ENCODE peak calls at places on chromosomes 16 and 17, in ten cellular contexts. D is Peyer's patch, S is dorsolateral prefrontal cortex, L is tibial nerve, Y is Panc1, G is substantia nigra, V is left lung, E is lung, R is tibial artery, Z is left ventricle myocardium inferior. I is an unnamed sample.

GRCh38 chr16:2483939-2484897 is 9.3 kb downstream of the TBC1D24 start:
- DNase-seq in D (no peak), S (no peak), L (no peak), Y (no peak), G (no peak), V (no peak), E (no peak), R (no peak), Z (no peak), I (no peak)

GRCh38 chr17:5693821-5694220 is 109.5 kb upstream of the NLRP1 start:
- DNase-seq in D (no peak), S (no peak), L (no peak), Y (no peak), G (no peak), V (no peak), E (no peak), R (no peak), Z (no peak), I (no peak)

GRCh38 chr16:70592106-70592571 is 54.2 kb upstream of the IL34 start:
- DNase-seq in D (no peak), S (no peak), L (no peak), Y (no peak), G (no peak), V (no peak), E (no peak), R (peak), Z (peak), I (no peak)

GRCh38 chr16:11409398-11409797 is 64.1 kb downstream of the RMI2 start:
- DNase-seq in D (no peak), S (no peak), L (no peak), Y (no peak), G (no peak), V (no peak), E (no peak), R (no peak), Z (no peak), I (no peak)

GRCh38 chr17:42132941-42133340 is 10.3 kb downstream of the HSPB9 start:
- DNase-seq in D (peak), S (peak), L (no peak), Y (no peak), G (peak), V (peak), E (peak), R (peak), Z (peak), I (peak)

GRCh38 chr17:16820161-16820877 is 130.3 kb downstream of the CCDC144A start:
- DNase-seq in D (no peak), S (no peak), L (peak), Y (no peak), G (no peak), V (peak), E (no peak), R (peak), Z (peak), I (no peak)

GRCh38 chr16:10950393-10950792 is 6.0 kb downstream of the CLEC16A start:
- DNase-seq in D (no peak), S (no peak), L (no peak), Y (no peak), G (no peak), V (peak), E (no peak), R (no peak), Z (no peak), I (no peak)

GRCh38 chr17:30248786-30249185 is 13.3 kb upstream of the SLC6A4 start:
- DNase-seq in D (no peak), S (no peak), L (no peak), Y (no peak), G (no peak), V (no peak), E (no peak), R (peak), Z (no peak), I (no peak)

GRCh38 chr16:50711862-50712567 is 18.6 kb downstream of the NOD2 start:
- DNase-seq in D (no peak), S (peak), L (no peak), Y (no peak), G (peak), V (no peak), E (no peak), R (no peak), Z (peak), I (peak)

GRCh38 chr16:2149630-2150417 is 1.4 kb downstream of the RAB26 start:
- DNase-seq in D (no peak), S (no peak), L (no peak), Y (no peak), G (no peak), V (no peak), E (no peak), R (no peak), Z (no peak), I (no peak)

GRCh38 chr16:12899529-12900168 is 1.7 kb upstream of the SHISA9 start:
- DNase-seq in D (no peak), S (no peak), L (no peak), Y (no peak), G (no peak), V (no peak), E (no peak), R (no peak), Z (no peak), I (no peak)

GRCh38 chr16:71296584-71297133 is 7.5 kb upstream of the CMTR2 start:
- DNase-seq in D (no peak), S (no peak), L (no peak), Y (no peak), G (no peak), V (no peak), E (no peak), R (no peak), Z (no peak), I (no peak)

GRCh38 chr17:57432507-57433277 is 176.4 kb downstream of the MSI2 start:
- DNase-seq in D (no peak), S (no peak), L (no peak), Y (no peak), G (no peak), V (no peak), E (no peak), R (no peak), Z (no peak), I (no peak)

GRCh38 chr16:15509593-15510520 is 75.5 kb downstream of the BMERB1 start:
- DNase-seq in D (no peak), S (no peak), L (no peak), Y (no peak), G (no peak), V (no peak), E (no peak), R (no peak), Z (no peak), I (no peak)

GRCh38 chr16:49788505-49788904 is 67.4 kb downstream of the ZNF423 start:
- DNase-seq in D (no peak), S (no peak), L (no peak), Y (no peak), G (no peak), V (no peak), E (no peak), R (no peak), Z (peak), I (no peak)

GRCh38 chr17:55324296-55324978 is 59.7 kb downstream of the HLF start:
- DNase-seq in D (no peak), S (no peak), L (no peak), Y (no peak), G (no peak), V (no peak), E (no peak), R (no peak), Z (no peak), I (no peak)

GRCh38 chr17:65599650-65600049 is 38.2 kb upstream of the AXIN2 start:
- DNase-seq in D (no peak), S (no peak), L (no peak), Y (no peak), G (no peak), V (no peak), E (no peak), R (no peak), Z (no peak), I (no peak)

GRCh38 chr17:64778367-64779290 is 116.5 kb upstream of the SMURF2 start:
- DNase-seq in D (peak), S (peak), L (no peak), Y (no peak), G (no peak), V (no peak), E (no peak), R (no peak), Z (peak), I (no peak)

GRCh38 chr16:72848759-72849664 is 198.9 kb downstream of the ZFHX3 start:
- DNase-seq in D (no peak), S (peak), L (peak), Y (no peak), G (peak), V (peak), E (peak), R (peak), Z (peak), I (peak)

GRCh38 chr16:84718-85452 is 6.9 kb downstream of the MPG start:
- DNase-seq in D (peak), S (peak), L (peak), Y (peak), G (no peak), V (peak), E (peak), R (peak), Z (peak), I (peak)

GRCh38 chr16:85927326-85927725 is 28.4 kb downstream of the IRF8 start:
- DNase-seq in D (no peak), S (no peak), L (no peak), Y (no peak), G (no peak), V (no peak), E (no peak), R (no peak), Z (no peak), I (no peak)

GRCh38 chr16:66227766-66228530 is 138.5 kb upstream of the CDH5 start:
- DNase-seq in D (no peak), S (no peak), L (no peak), Y (no peak), G (no peak), V (no peak), E (no peak), R (no peak), Z (no peak), I (no peak)

GRCh38 chr17:31564883-31565297 is 173.4 kb downstream of the RAB11FIP4 start:
- DNase-seq in D (no peak), S (no peak), L (no peak), Y (no peak), G (no peak), V (no peak), E (no peak), R (no peak), Z (no peak), I (no peak)

GRCh38 chr16:57863434-57864160 is 61.3 kb upstream of the KIFC3 start:
- DNase-seq in D (no peak), S (peak), L (peak), Y (peak), G (peak), V (peak), E (peak), R (peak), Z (peak), I (peak)

GRCh38 chr17:5769936-5770335 is 185.6 kb upstream of the NLRP1 start:
- DNase-seq in D (no peak), S (no peak), L (no peak), Y (no peak), G (no peak), V (no peak), E (no peak), R (no peak), Z (no peak), I (no peak)

GRCh38 chr17:59357929-59358328 is 26.5 kb downstream of the YPEL2 start:
- DNase-seq in D (no peak), S (no peak), L (no peak), Y (no peak), G (no peak), V (no peak), E (no peak), R (peak), Z (no peak), I (no peak)

GRCh38 chr16:2296662-2297505 is 29.0 kb upstream of the RNPS1 start:
- DNase-seq in D (no peak), S (no peak), L (no peak), Y (peak), G (no peak), V (no peak), E (no peak), R (no peak), Z (no peak), I (no peak)

GRCh38 chr16:67277294-67277998 is 1.9 kb upstream of the PLEKHG4 start:
- DNase-seq in D (no peak), S (no peak), L (peak), Y (peak), G (no peak), V (peak), E (peak), R (peak), Z (no peak), I (no peak)

GRCh38 chr17:47280072-47280811 is 26.6 kb downstream of the ITGB3 start:
- DNase-seq in D (no peak), S (no peak), L (no peak), Y (no peak), G (no peak), V (no peak), E (no peak), R (no peak), Z (no peak), I (no peak)

GRCh38 chr17:74972107-74972972 is at the start of gene HID1:
- DNase-seq in D (peak), S (peak), L (no peak), Y (no peak), G (peak), V (peak), E (peak), R (no peak), Z (peak), I (peak)

GRCh38 chr17:78960945-78961344 is 18.8 kb downstream of the LGALS3BP start:
- DNase-seq in D (no peak), S (no peak), L (no peak), Y (no peak), G (no peak), V (peak), E (peak), R (no peak), Z (peak), I (no peak)

GRCh38 chr17:33200116-33200515 is 93.0 kb downstream of the ASIC2 start:
- DNase-seq in D (no peak), S (no peak), L (no peak), Y (peak), G (no peak), V (no peak), E (no peak), R (no peak), Z (no peak), I (no peak)

GRCh38 chr17:33200587-33200986 is 92.5 kb downstream of the ASIC2 start:
- DNase-seq in D (no peak), S (no peak), L (no peak), Y (no peak), G (no peak), V (no peak), E (no peak), R (no peak), Z (no peak), I (no peak)

GRCh38 chr17:33201255-33201654 is 91.8 kb downstream of the ASIC2 start:
- DNase-seq in D (no peak), S (no peak), L (no peak), Y (no peak), G (no peak), V (no peak), E (no peak), R (no peak), Z (no peak), I (no peak)

GRCh38 chr17:33202796-33203195 is 90.3 kb downstream of the ASIC2 start:
- DNase-seq in D (no peak), S (no peak), L (no peak), Y (no peak), G (no peak), V (no peak), E (no peak), R (no peak), Z (no peak), I (no peak)

GRCh38 chr17:33202011-33202410 is 91.1 kb downstream of the ASIC2 start:
- DNase-seq in D (no peak), S (no peak), L (no peak), Y (no peak), G (no peak), V (no peak), E (no peak), R (no peak), Z (no peak), I (no peak)
- H3K27ac ChIP-seq in D (no peak), S (no peak), L (no peak), Y (no peak), G (no peak), V (no peak), E (no peak), R (no peak), Z (no peak), I (no peak)

DNA sequence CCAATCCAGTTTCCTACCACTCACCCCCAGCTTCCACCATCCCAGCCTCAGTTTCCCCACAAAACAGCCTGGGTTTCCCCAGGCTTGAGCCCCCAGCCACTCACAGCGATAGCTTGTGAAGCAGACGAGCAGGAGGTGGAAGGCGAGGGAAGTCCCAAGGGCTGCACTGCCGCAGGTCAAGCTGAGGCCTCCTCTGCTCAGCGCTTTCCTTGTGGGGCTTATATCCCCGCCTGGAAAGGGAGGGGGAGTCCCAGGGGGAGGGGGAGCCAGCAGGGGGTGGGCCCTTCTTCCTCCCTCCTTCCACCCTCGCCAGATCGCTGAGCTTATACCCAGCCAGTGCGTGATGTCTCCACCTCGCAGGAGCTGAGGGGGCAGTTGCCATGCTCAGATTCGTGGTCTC is at the start of gene PYY:
- DNase-seq in D (no peak), S (no peak), L (no peak), Y (no peak), G (no peak), V (no peak), E (no peak), R (no peak), Z (no peak), I (no peak)
- H3K27ac ChIP-seq in D (no peak), S (no peak), L (no peak), Y (no peak), G (no peak), V (no peak), E (no peak), R (no peak), Z (no peak), I (no peak)

GRCh38 chr17:20226814-20227482 is 217.8 kb downstream of the SPECC1 start:
- DNase-seq in D (peak), S (peak), L (peak), Y (no peak), G (peak), V (peak), E (peak), R (peak), Z (peak), I (peak)

GRCh38 chr17:20230924-20231323 is 221.8 kb downstream of the SPECC1 start:
- DNase-seq in D (no peak), S (no peak), L (no peak), Y (no peak), G (no peak), V (no peak), E (no peak), R (no peak), Z (no peak), I (no peak)

GRCh38 chr17:20225162-20226115 is 216.3 kb downstream of the SPECC1 start:
- DNase-seq in D (no peak), S (no peak), L (no peak), Y (no peak), G (no peak), V (no peak), E (no peak), R (no peak), Z (no peak), I (no peak)

GRCh38 chr17:20228860-20229259 is 219.7 kb downstream of the SPECC1 start:
- DNase-seq in D (no peak), S (no peak), L (no peak), Y (no peak), G (no peak), V (no peak), E (no peak), R (no peak), Z (no peak), I (no peak)

DNA sequence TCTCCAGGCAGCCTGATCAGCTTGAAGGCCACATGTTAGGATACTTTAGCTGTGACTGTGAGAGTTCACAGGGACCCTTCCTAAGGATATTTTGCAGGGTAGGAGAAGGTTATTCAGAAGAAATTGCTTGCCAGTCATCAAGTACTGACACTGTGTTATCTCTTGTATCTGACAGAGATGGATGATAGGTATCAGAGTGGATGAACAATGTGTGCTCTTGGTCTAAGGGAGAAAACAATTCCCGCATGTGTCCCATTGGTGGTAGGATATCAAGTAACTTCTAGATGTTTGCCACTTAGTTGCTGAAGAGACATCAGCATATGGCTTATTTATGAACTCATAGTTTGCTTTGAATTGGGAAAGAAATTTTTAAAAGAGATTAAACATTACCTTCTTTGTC is 219.3 kb downstream of the SPECC1 start:
- DNase-seq in D (no peak), S (no peak), L (no peak), Y (no peak), G (no peak), V (no peak), E (no peak), R (no peak), Z (no peak), I (no peak)
- H3K27ac ChIP-seq in D (no peak), S (peak), L (no peak), Y (no peak), G (peak), V (no peak), E (no peak), R (no peak), Z (no peak), I (peak)

GRCh38 chr16:88616736-88617135 is 21.6 kb upstream of the IL17C start:
- DNase-seq in D (no peak), S (no peak), L (no peak), Y (no peak), G (no peak), V (no peak), E (no peak), R (no peak), Z (no peak), I (no peak)

GRCh38 chr16:88617268-88618031 is 20.9 kb upstream of the IL17C start:
- DNase-seq in D (no peak), S (no peak), L (no peak), Y (no peak), G (no peak), V (no peak), E (no peak), R (no peak), Z (no peak), I (no peak)

GRCh38 chr16:88614818-88615580 is 23.4 kb upstream of the IL17C start:
- DNase-seq in D (no peak), S (no peak), L (no peak), Y (no peak), G (no peak), V (no peak), E (no peak), R (no peak), Z (no peak), I (no peak)

GRCh38 chr16:88618182-88618955 is 20.0 kb upstream of the IL17C start:
- DNase-seq in D (no peak), S (no peak), L (no peak), Y (no peak), G (no peak), V (no peak), E (no peak), R (no peak), Z (no peak), I (no peak)

GRCh38 chr16:88616320-88616719 is 22.1 kb upstream of the IL17C start:
- DNase-seq in D (no peak), S (no peak), L (no peak), Y (no peak), G (no peak), V (peak), E (peak), R (no peak), Z (no peak), I (no peak)
- H3K27ac ChIP-seq in D (peak), S (no peak), L (no peak), Y (no peak), G (no peak), V (no peak), E (no peak), R (no peak), Z (no peak), I (no peak)